ENCODE peak calls at places on chromosome 4, in eight cellular contexts. T is foreskin fibroblast; H is upper lobe of right lung; J is fibroblast of lung; R is heart left ventricle; C is GM06990; G is CD4-positive, CD25-positive, alpha-beta regulatory T cell; Q is fibroblast of mammary gland. D is an unnamed sample.

GRCh38 chr4:3805731-3806130 is 39.5 kb downstream of the ADRA2C start:
- DNase-seq in Q (no peak), T (no peak), C (no peak), R (no peak), G (no peak), J (no peak), H (no peak), D (no peak)

GRCh38 chr4:121742794-121743193 is 22.2 kb downstream of the SMIM43 start:
- DNase-seq in T (no peak), J (no peak), C (no peak), H (no peak), Q (no peak), R (no peak), G (no peak), D (no peak)

GRCh38 chr4:15339732-15340131 is 88.1 kb upstream of the C1QTNF7 start:
- DNase-seq in R (no peak), J (no peak), T (peak), Q (peak), C (no peak), G (no peak), H (no peak), D (no peak)

GRCh38 chr4:23324291-23324690 is 565.6 kb downstream of the PPARGC1A start:
- DNase-seq in C (no peak), Q (no peak), G (no peak), H (no peak), T (peak), J (peak), R (no peak), D (no peak)

GRCh38 chr4:56840559-56840958 is 19.1 kb upstream of the SPINK2 start:
- DNase-seq in R (no peak), G (no peak), C (no peak), T (no peak), J (no peak), Q (no peak), H (no peak), D (no peak)

GRCh38 chr4:41142946-41143720 is 71.2 kb downstream of the APBB2 start:
- DNase-seq in H (no peak), J (peak), G (no peak), T (peak), R (peak), Q (peak), C (no peak), D (no peak)

GRCh38 chr4:20043992-20044391 is 207.7 kb upstream of the SLIT2 start:
- DNase-seq in H (no peak), R (no peak), J (no peak), G (no peak), T (peak), C (no peak), Q (no peak), D (no peak)

GRCh38 chr4:76569225-76569624 is 134.2 kb downstream of the SHROOM3 start:
- DNase-seq in C (no peak), J (no peak), Q (no peak), G (no peak), H (no peak), R (no peak), T (no peak), D (no peak)

GRCh38 chr4:89055157-89056080 is 1.6 kb downstream of the FAM13A start:
- DNase-seq in C (no peak), T (peak), H (no peak), Q (peak), R (no peak), G (no peak), J (no peak), D (no peak)

GRCh38 chr4:145812902-145813301 is 125.7 kb downstream of the ZNF827 start:
- DNase-seq in C (no peak), T (no peak), R (no peak), H (no peak), Q (peak), G (no peak), J (peak), D (no peak)

GRCh38 chr4:189124149-189124758 is 816.4 kb upstream of the FRG1 start:
- DNase-seq in R (no peak), T (peak), G (no peak), H (no peak), Q (peak), J (peak), C (no peak), D (peak)

GRCh38 chr4:106809083-106809482 is 227.0 kb downstream of the DKK2 start:
- DNase-seq in G (no peak), J (peak), C (no peak), H (no peak), T (peak), R (no peak), Q (peak), D (peak)

GRCh38 chr4:145920205-145920604 is 18.4 kb downstream of the ZNF827 start:
- DNase-seq in R (no peak), H (no peak), G (no peak), T (peak), C (no peak), Q (peak), J (peak), D (no peak)

GRCh38 chr4:67483868-67484602 is 61.3 kb downstream of the CENPC start:
- DNase-seq in G (no peak), T (no peak), Q (peak), C (no peak), H (no peak), J (peak), R (no peak), D (no peak)

GRCh38 chr4:109410226-109410625 is 23.4 kb upstream of the SEC24B start:
- DNase-seq in G (no peak), Q (no peak), C (no peak), R (no peak), J (no peak), H (no peak), T (no peak), D (no peak)

GRCh38 chr4:182918791-182919302 is 1.7 kb upstream of the DCTD start:
- DNase-seq in J (no peak), H (no peak), T (no peak), G (peak), Q (no peak), R (no peak), C (peak), D (peak)

GRCh38 chr4:40321671-40322131 is 13.4 kb upstream of the CHRNA9 start:
- DNase-seq in J (peak), H (no peak), R (no peak), T (peak), C (no peak), Q (peak), G (no peak), D (no peak)

GRCh38 chr4:20311863-20312262 is 60.2 kb downstream of the SLIT2 start:
- DNase-seq in R (no peak), C (no peak), H (no peak), T (no peak), G (no peak), Q (no peak), J (peak), D (no peak)

GRCh38 chr4:73315091-73315490 is 56.5 kb upstream of the ANKRD17 start:
- DNase-seq in T (peak), C (no peak), R (no peak), Q (peak), H (no peak), G (no peak), J (peak), D (no peak)

GRCh38 chr4:84221704-84222103 is 277.4 kb downstream of the NKX6-1 start:
- DNase-seq in C (no peak), Q (no peak), G (no peak), T (no peak), H (no peak), J (no peak), R (no peak), D (no peak)

GRCh38 chr4:186891859-186892486 is 168.3 kb upstream of the FAT1 start:
- DNase-seq in Q (no peak), C (no peak), J (no peak), H (no peak), G (no peak), T (no peak), R (no peak), D (no peak)

GRCh38 chr4:39103291-39103690 is 41.3 kb downstream of the KLHL5 start:
- DNase-seq in Q (peak), J (no peak), H (no peak), G (no peak), C (no peak), T (no peak), R (no peak), D (no peak)

GRCh38 chr4:42750831-42751230 is 93.9 kb upstream of the ATP8A1 start:
- DNase-seq in G (no peak), J (no peak), T (no peak), Q (no peak), C (no peak), H (no peak), R (no peak), D (no peak)

GRCh38 chr4:41835321-41835995 is 86.9 kb upstream of the PHOX2B start:
- DNase-seq in J (no peak), C (no peak), R (no peak), H (no peak), G (no peak), Q (no peak), T (no peak), D (no peak)

GRCh38 chr4:159352609-159353008 is 249.7 kb downstream of the RAPGEF2 start:
- DNase-seq in J (no peak), T (no peak), Q (no peak), G (no peak), H (no peak), C (no peak), R (no peak), D (no peak)

GRCh38 chr4:83490876-83491450 is 6.1 kb upstream of the ABRAXAS1 start:
- DNase-seq in G (peak), H (no peak), Q (peak), J (peak), R (no peak), T (peak), C (no peak), D (peak)

GRCh38 chr4:173503330-173504180 is 26.5 kb downstream of the HAND2 start:
- DNase-seq in G (no peak), J (no peak), C (no peak), H (no peak), R (no peak), Q (no peak), T (no peak), D (no peak)

GRCh38 chr4:143643399-143643798 is 57.1 kb downstream of the FREM3 start:
- DNase-seq in Q (no peak), J (no peak), H (no peak), C (no peak), R (no peak), T (no peak), G (no peak), D (no peak)

GRCh38 chr4:63786181-63786580 is 623.1 kb downstream of the TECRL start:
- DNase-seq in G (no peak), C (no peak), Q (no peak), H (no peak), T (no peak), J (no peak), R (no peak), D (no peak)

GRCh38 chr4:989722-990471 is 3.1 kb downstream of the IDUA start:
- DNase-seq in Q (no peak), C (no peak), G (no peak), T (no peak), H (no peak), R (no peak), J (no peak), D (no peak)

GRCh38 chr4:986949-987688 is at the start of gene IDUA:
- DNase-seq in G (peak), T (peak), R (peak), C (peak), H (peak), J (peak), Q (peak), D (peak)

GRCh38 chr4:986428-986948 is 356 bp upstream of the IDUA start:
- DNase-seq in H (no peak), Q (no peak), T (no peak), J (no peak), R (no peak), C (no peak), G (no peak), D (peak)

GRCh38 chr4:988726-989721 is 2.2 kb downstream of the IDUA start:
- DNase-seq in T (peak), Q (peak), C (no peak), J (no peak), G (no peak), R (no peak), H (no peak), D (no peak)

DNA sequence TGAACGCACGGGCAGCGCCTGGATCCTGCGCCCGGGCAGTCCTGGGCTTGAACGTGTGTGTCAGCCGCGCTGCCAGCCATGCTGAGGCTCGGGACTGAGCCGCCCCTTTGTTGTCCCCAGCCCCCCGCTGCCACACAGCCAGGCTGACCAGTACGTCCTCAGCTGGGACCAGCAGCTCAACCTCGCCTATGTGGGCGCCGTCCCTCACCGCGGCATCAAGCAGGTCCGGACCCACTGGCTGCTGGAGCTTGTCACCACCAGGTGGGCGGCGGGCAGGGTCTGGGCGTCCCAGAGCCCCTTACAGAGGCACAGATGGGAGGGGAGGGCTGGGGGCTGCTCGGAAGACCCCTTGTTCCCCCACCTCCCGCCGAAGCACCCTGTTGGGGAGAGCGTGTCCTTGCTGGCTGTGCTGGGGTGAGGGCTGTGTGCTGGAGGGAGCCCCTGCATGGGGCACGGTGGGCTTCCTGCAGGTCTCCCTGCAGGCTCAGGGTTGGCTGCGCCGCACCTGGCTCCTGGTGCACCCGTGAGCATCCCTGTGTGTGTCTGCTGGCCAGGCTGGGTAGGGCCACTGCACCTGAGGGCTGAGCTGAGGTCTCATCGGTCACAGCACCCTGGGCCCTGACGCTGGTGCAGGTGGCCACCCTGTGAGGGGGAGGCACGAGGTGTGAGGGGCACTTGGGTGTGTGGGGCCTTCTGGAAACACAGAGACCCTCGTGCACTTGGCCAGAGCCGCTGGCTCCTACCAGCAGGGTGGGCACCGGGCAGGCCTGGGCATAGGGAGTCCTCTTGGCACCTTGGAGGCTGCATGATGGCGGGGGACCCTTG is 1.1 kb downstream of the IDUA start:
- DNase-seq in G (no peak), J (no peak), H (no peak), Q (no peak), C (no peak), T (no peak), R (no peak), D (no peak)
- H3K4me3 ChIP-seq in G (no peak), J (peak), H (peak), Q (peak), C (peak), T (peak), R (peak), D (peak)

GRCh38 chr4:2256781-2257191 is 5.1 kb downstream of the MXD4 start:
- DNase-seq in H (peak), R (peak), G (no peak), Q (peak), C (peak), T (peak), J (no peak), D (no peak)
- H3K4me3 ChIP-seq in H (no peak), R (no peak), G (no peak), Q (no peak), C (no peak), T (no peak), J (no peak), D (no peak)

GRCh38 chr4:78778530-78778929 is 2.4 kb downstream of the BMP2K start:
- DNase-seq in Q (no peak), H (no peak), J (no peak), R (no peak), G (no peak), C (no peak), T (no peak), D (no peak)

GRCh38 chr4:78777556-78777900 is 1.4 kb downstream of the BMP2K start:
- DNase-seq in H (no peak), R (no peak), G (no peak), Q (no peak), J (no peak), T (no peak), C (no peak), D (no peak)

GRCh38 chr4:78780093-78780492 is 3.9 kb downstream of the BMP2K start:
- DNase-seq in H (no peak), G (no peak), J (no peak), T (no peak), Q (no peak), C (no peak), R (no peak), D (no peak)

GRCh38 chr4:78781086-78781630 is 5.0 kb downstream of the BMP2K start:
- DNase-seq in T (no peak), R (no peak), G (no peak), J (peak), Q (peak), C (no peak), H (no peak), D (no peak)

GRCh38 chr4:78779280-78779679 is 3.1 kb downstream of the BMP2K start:
- DNase-seq in H (no peak), J (peak), R (no peak), T (peak), G (no peak), C (no peak), Q (peak), D (no peak)
- H3K4me3 ChIP-seq in H (peak), J (peak), R (peak), T (peak), G (no peak), C (peak), Q (no peak), D (no peak)

GRCh38 chr4:931960-932712 is at the start of the genes GAK and TMEM175:
- DNase-seq in H (peak), J (peak), C (peak), R (peak), Q (peak), G (peak), T (peak), D (peak)

GRCh38 chr4:929970-930625 is 2.0 kb downstream of the GAK start:
- DNase-seq in G (no peak), R (no peak), C (no peak), T (peak), Q (peak), J (no peak), H (peak), D (peak)

GRCh38 chr4:931194-931959 is 739 bp downstream of the GAK start:
- DNase-seq in T (peak), H (peak), G (no peak), R (no peak), J (peak), C (no peak), Q (peak), D (no peak)

GRCh38 chr4:929096-929765 is 2.9 kb downstream of the GAK start:
- DNase-seq in R (no peak), H (peak), G (no peak), T (no peak), J (no peak), Q (no peak), C (no peak), D (no peak)

DNA sequence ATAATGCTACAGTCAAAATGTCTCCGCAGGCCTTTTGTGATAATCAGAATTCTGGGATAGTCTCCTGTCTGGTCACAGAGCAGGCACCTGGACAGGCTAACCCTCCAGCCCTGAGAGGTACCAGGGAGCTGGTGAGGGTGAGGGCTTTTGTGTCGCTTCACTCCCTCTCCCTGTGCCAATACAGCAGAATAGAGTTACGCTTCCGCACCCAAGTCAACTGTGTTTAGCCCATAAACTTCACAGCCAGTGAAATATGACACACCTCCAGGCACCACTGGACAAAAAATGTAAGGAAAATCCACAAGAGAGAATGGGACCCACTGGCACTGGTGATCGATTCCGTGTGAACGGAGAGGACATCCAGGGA is 1.3 kb downstream of the GAK start:
- DNase-seq in H (peak), T (no peak), C (no peak), J (no peak), R (no peak), Q (no peak), G (no peak), D (no peak)
- H3K4me3 ChIP-seq in H (peak), T (peak), C (peak), J (peak), R (peak), Q (peak), G (peak), D (peak)

GRCh38 chr4:153347117-153347516 is 2.6 kb downstream of the MND1 start:
- DNase-seq in G (no peak), H (no peak), C (no peak), T (no peak), J (no peak), R (no peak), Q (no peak), D (no peak)
- H3K4me3 ChIP-seq in G (no peak), H (no peak), C (no peak), T (no peak), J (no peak), R (no peak), Q (no peak), D (no peak)

GRCh38 chr4:575281-576141 is 584 bp downstream of the TMEM271 start:
- DNase-seq in C (no peak), G (no peak), R (peak), J (peak), H (no peak), T (peak), Q (peak), D (no peak)
- H3K4me3 ChIP-seq in C (no peak), G (no peak), R (no peak), J (no peak), H (no peak), T (no peak), Q (no peak), D (peak)

D was measured in Jurkat, Clone E6-1.